ENCODE peak calls at places on chromosomes 16 and 17, in seven cellular contexts. One of them, this sample, is unnamed.

GRCh38 chr16:31128711-31129567 is 6.6 kb downstream of the PRSS8 start:
- DNase-seq in CD4-positive, alpha-beta T cell: no peak
- DNase-seq in T-cell: no peak
- DNase-seq in ovary: no peak
- DNase-seq in transverse colon: peak
- DNase-seq in T-helper 2 cell: no peak
- DNase-seq in NCI-H1436: no peak
- DNase-seq in this sample: peak

GRCh38 chr17:75077490-75078096 is 10.2 kb upstream of the SLC16A5 start:
- DNase-seq in T-helper 2 cell: peak
- DNase-seq in CD4-positive, alpha-beta T cell: peak
- DNase-seq in transverse colon: peak
- DNase-seq in T-cell: peak
- DNase-seq in ovary: peak
- DNase-seq in NCI-H1436: no peak
- DNase-seq in this sample: no peak

GRCh38 chr17:32772453-32773025 is 104.4 kb downstream of the MYO1D start:
- DNase-seq in T-cell: no peak
- DNase-seq in T-helper 2 cell: no peak
- DNase-seq in ovary: no peak
- DNase-seq in transverse colon: no peak
- DNase-seq in NCI-H1436: no peak
- DNase-seq in CD4-positive, alpha-beta T cell: no peak
- DNase-seq in this sample: no peak

GRCh38 chr16:54673353-54673752 is 257.3 kb upstream of the IRX5 start:
- DNase-seq in CD4-positive, alpha-beta T cell: no peak
- DNase-seq in T-helper 2 cell: no peak
- DNase-seq in NCI-H1436: no peak
- DNase-seq in T-cell: no peak
- DNase-seq in transverse colon: no peak
- DNase-seq in ovary: no peak
- DNase-seq in this sample: no peak

GRCh38 chr16:73713301-73713700 is 583.3 kb upstream of the PSMD7 start:
- DNase-seq in ovary: no peak
- DNase-seq in NCI-H1436: no peak
- DNase-seq in transverse colon: no peak
- DNase-seq in T-helper 2 cell: no peak
- DNase-seq in CD4-positive, alpha-beta T cell: no peak
- DNase-seq in T-cell: no peak
- DNase-seq in this sample: no peak

GRCh38 chr17:12898110-12898509 is 108.8 kb downstream of the ARHGAP44 start:
- DNase-seq in transverse colon: no peak
- DNase-seq in T-helper 2 cell: no peak
- DNase-seq in ovary: no peak
- DNase-seq in T-cell: no peak
- DNase-seq in NCI-H1436: no peak
- DNase-seq in CD4-positive, alpha-beta T cell: no peak
- DNase-seq in this sample: no peak

GRCh38 chr16:76386784-76387183 is 109.6 kb downstream of the CNTNAP4 start:
- DNase-seq in NCI-H1436: no peak
- DNase-seq in transverse colon: no peak
- DNase-seq in CD4-positive, alpha-beta T cell: no peak
- DNase-seq in T-cell: no peak
- DNase-seq in T-helper 2 cell: no peak
- DNase-seq in ovary: no peak
- DNase-seq in this sample: no peak

GRCh38 chr17:38616361-38616760 is 10.6 kb upstream of the SRCIN1 start:
- DNase-seq in CD4-positive, alpha-beta T cell: no peak
- DNase-seq in transverse colon: no peak
- DNase-seq in T-helper 2 cell: no peak
- DNase-seq in NCI-H1436: no peak
- DNase-seq in T-cell: no peak
- DNase-seq in ovary: no peak
- DNase-seq in this sample: no peak

GRCh38 chr17:77400445-77400870 is 259.7 kb downstream of the SEC14L1 start:
- DNase-seq in ovary: no peak
- DNase-seq in transverse colon: no peak
- DNase-seq in T-cell: peak
- DNase-seq in CD4-positive, alpha-beta T cell: peak
- DNase-seq in NCI-H1436: no peak
- DNase-seq in T-helper 2 cell: peak
- DNase-seq in this sample: peak

GRCh38 chr16:47197536-47198179 is 53.9 kb upstream of the NETO2 start:
- DNase-seq in T-helper 2 cell: no peak
- DNase-seq in transverse colon: no peak
- DNase-seq in ovary: no peak
- DNase-seq in NCI-H1436: no peak
- DNase-seq in CD4-positive, alpha-beta T cell: no peak
- DNase-seq in T-cell: no peak
- DNase-seq in this sample: no peak

GRCh38 chr16:59886021-59886420 is 1151.9 kb upstream of the GOT2 start:
- DNase-seq in T-cell: no peak
- DNase-seq in T-helper 2 cell: no peak
- DNase-seq in NCI-H1436: no peak
- DNase-seq in ovary: no peak
- DNase-seq in transverse colon: no peak
- DNase-seq in CD4-positive, alpha-beta T cell: no peak
- DNase-seq in this sample: no peak

GRCh38 chr17:64658931-64659330 is 3.2 kb downstream of the SMURF2 start:
- DNase-seq in transverse colon: no peak
- DNase-seq in CD4-positive, alpha-beta T cell: no peak
- DNase-seq in T-cell: no peak
- DNase-seq in T-helper 2 cell: no peak
- DNase-seq in NCI-H1436: no peak
- DNase-seq in ovary: no peak
- DNase-seq in this sample: peak

This sample was measured in GDM1.